ENCODE peak calls at places on chromosomes 13 and 19, in four cellular contexts. X is GM12878, A is K562, L is HL-60. Z is an unnamed sample.

GRCh38 chr19:16571689-16572331 is 405 bp downstream of the SLC35E1 start:
- DNase-seq in L (peak), X (no peak), A (no peak), Z (peak)

GRCh38 chr13:95496485-95496884 is 56.0 kb upstream of the CLDN10 start:
- DNase-seq in A (no peak), L (no peak), X (no peak), Z (no peak)

GRCh38 chr19:18425515-18426415 is 6.6 kb downstream of the SSBP4 start:
- DNase-seq in L (no peak), X (no peak), A (no peak), Z (no peak)

GRCh38 chr19:57192064-57192395 is 730 bp downstream of the ZNF264 start:
- DNase-seq in L (no peak), A (no peak), X (no peak), Z (no peak)

GRCh38 chr13:93450226-93450625 is 223.6 kb downstream of the GPC6 start:
- DNase-seq in X (no peak), A (no peak), L (no peak), Z (no peak)

GRCh38 chr13:79491715-79492114 is 10.8 kb downstream of the NDFIP2 start:
- DNase-seq in L (no peak), X (no peak), A (no peak), Z (no peak)

GRCh38 chr19:1446713-1447564 is 3.0 kb upstream of the APC2 start:
- DNase-seq in A (no peak), X (no peak), L (no peak), Z (no peak)

GRCh38 chr13:27131202-27131623 is 40.4 kb downstream of the USP12 start:
- DNase-seq in L (no peak), X (peak), A (peak), Z (peak)

GRCh38 chr19:46990998-46991676 is 28.5 kb upstream of the NPAS1 start:
- DNase-seq in X (peak), L (peak), A (peak), Z (no peak)

GRCh38 chr19:40358773-40359172 is 10.3 kb downstream of the PLD3 start:
- DNase-seq in A (no peak), L (no peak), X (peak), Z (peak)

GRCh38 chr13:39058040-39058439 is 19.8 kb downstream of the NHLRC3 start:
- DNase-seq in L (no peak), A (no peak), X (no peak), Z (no peak)

GRCh38 chr13:101711307-101712025 is 259.0 kb downstream of the ITGBL1 start:
- DNase-seq in A (no peak), X (no peak), L (no peak), Z (no peak)
- TF ChIP-seq SPI1 in A (no peak), X (no peak), L (no peak), Z (no peak)

GRCh38 chr19:8506402-8506957 is 4.0 kb upstream of the PRAM1 start:
- DNase-seq in A (peak), L (no peak), X (no peak), Z (no peak)

GRCh38 chr19:8503506-8503905 is 1.1 kb upstream of the PRAM1 start:
- DNase-seq in A (no peak), L (peak), X (no peak), Z (no peak)

GRCh38 chr19:8504171-8504570 is 1.7 kb upstream of the PRAM1 start:
- DNase-seq in L (peak), X (no peak), A (peak), Z (no peak)

GRCh38 chr19:8501968-8502367 is 472 bp downstream of the PRAM1 start:
- DNase-seq in A (no peak), X (no peak), L (no peak), Z (no peak)

DNA sequence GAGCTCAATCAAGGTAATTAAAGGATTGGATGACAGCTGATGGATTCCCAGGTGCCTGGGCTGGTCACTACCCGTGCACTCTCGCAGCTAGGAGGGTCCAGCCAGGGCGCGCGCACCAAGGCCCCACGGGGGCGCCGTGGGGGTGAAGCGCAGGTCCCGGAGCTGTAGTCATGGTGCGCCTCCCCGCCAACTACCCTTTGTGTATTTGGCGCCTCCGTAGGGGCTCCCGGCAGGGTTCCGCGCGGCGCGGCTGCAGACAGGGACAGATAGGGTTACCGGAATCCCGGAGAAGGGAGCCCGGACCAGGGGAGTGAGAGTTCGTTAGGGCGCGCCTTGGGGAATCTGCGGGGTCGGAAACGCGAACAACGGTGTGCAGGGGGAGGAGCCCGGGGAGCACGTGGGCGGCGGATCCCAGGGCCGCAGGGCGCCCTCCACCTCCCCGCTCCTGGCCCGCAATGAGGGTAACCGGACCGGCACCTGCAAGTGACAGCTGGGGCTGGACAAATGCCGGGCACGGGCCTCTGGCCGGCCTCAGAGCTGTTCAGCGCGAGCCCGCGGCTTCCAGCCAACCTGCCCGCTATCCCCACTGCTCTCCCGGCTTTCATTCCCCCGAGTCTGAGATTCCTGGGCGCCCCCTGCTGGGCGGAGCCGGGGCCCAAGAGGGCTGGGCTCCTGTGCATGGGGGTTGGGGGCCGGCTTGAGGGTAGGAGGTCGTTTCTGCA is 3.4 kb upstream of the PRAM1 start:
- DNase-seq in A (peak), X (no peak), L (no peak), Z (peak)
- TF ChIP-seq SPI1 in A (no peak), X (no peak), L (no peak), Z (no peak)

GRCh38 chr13:44230071-44230470 is 143.6 kb upstream of the SERP2 start:
- DNase-seq in L (no peak), A (no peak), X (no peak), Z (no peak)

GRCh38 chr13:44231786-44232516 is 141.7 kb upstream of the SERP2 start:
- DNase-seq in A (no peak), L (no peak), X (no peak), Z (no peak)

GRCh38 chr13:44229371-44230030 is 144.1 kb upstream of the SERP2 start:
- DNase-seq in X (no peak), A (no peak), L (no peak), Z (no peak)

GRCh38 chr13:44232729-44233128 is 140.9 kb upstream of the SERP2 start:
- DNase-seq in L (no peak), A (no peak), X (no peak), Z (no peak)

DNA sequence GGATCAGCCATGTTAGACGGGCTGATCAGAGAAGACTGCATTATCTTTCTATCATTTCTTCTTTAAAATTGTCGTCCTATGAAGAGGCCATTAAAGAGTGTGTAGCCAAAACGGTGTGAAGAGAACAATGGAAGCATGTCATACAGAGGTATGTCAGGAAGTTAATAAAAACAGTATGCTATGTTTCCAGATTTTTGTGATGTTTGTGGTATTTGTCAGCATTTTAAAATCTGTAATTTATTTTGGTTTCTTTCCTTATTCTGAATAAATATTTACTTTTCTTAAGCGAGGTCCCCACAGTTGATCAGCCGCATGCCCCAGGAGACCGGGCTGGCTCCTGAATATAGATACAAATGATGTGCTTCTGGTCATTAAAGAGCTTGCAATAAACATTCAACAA is 142.9 kb upstream of the SERP2 start:
- DNase-seq in X (no peak), L (no peak), A (no peak), Z (no peak)
- TF ChIP-seq SPI1 in X (no peak), L (no peak), A (no peak), Z (no peak)

GRCh38 chr13:67224148-67224846 is 5.8 kb downstream of the PCDH9 start:
- DNase-seq in L (peak), A (peak), X (no peak), Z (no peak)
- TF ChIP-seq SPI1 in L (no peak), A (no peak), X (no peak), Z (no peak)

DNA sequence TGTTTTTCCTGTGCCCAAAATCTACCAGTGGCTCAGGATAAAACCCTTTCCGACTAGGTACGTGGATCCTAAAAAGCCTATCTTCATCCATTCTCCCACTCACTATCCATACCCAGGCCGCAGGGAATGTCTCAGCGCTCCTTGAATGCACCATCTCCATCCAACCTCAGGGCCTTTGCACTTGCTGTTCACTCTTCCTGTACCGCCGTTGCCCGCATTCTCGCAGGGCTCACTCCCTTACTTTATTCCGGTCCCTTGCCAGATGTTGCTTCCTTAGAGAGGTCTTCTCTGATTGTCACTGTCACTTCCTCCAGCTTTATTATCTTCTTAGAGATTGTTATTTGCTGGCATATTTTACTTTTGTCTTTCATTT is 93.3 kb upstream of the ZNF536 start:
- DNase-seq in X (no peak), L (no peak), A (no peak), Z (no peak)
- TF ChIP-seq SPI1 in X (no peak), L (no peak), A (no peak), Z (no peak)

GRCh38 chr13:47136659-47136975 is 239.8 kb upstream of the HTR2A start:
- DNase-seq in A (no peak), X (no peak), L (no peak), Z (no peak)

GRCh38 chr13:47135800-47136658 is 239.2 kb upstream of the HTR2A start:
- DNase-seq in L (no peak), A (no peak), X (no peak), Z (no peak)

GRCh38 chr13:47134939-47135489 is 238.2 kb upstream of the HTR2A start:
- DNase-seq in L (no peak), X (no peak), A (no peak), Z (no peak)

GRCh38 chr13:47133024-47133445 is 236.2 kb upstream of the HTR2A start:
- DNase-seq in L (no peak), A (no peak), X (no peak), Z (no peak)
- TF ChIP-seq SPI1 in L (no peak), A (no peak), X (no peak), Z (no peak)